ENCODE peak calls at places on chromosomes 7 and 10, in five cellular contexts. X is GM10248; N is nucleus accumbens; V is natural killer cell treated with Interleukin-12 subunit alpha and Interleukin-12 subunit beta and Interleukin-15 and Interleukin-18, amount 100 ng/mL, for 72 hours; Y is AG10803. A is an unnamed sample.

GRCh38 chr7:50349963-50350944 is 45.7 kb downstream of the IKZF1 start:
- DNase-seq in X (peak), N (no peak), V (peak), Y (no peak), A (no peak)

GRCh38 chr7:4186513-4186780 is 495.6 kb upstream of the FOXK1 start:
- DNase-seq in X (no peak), N (no peak), V (no peak), Y (no peak), A (no peak)

GRCh38 chr7:139023076-139023475 is 12.8 kb downstream of the ZC3HAV1L start:
- DNase-seq in X (no peak), N (no peak), V (no peak), Y (peak), A (no peak)

GRCh38 chr7:89002942-89003618 is 207.5 kb upstream of the TEX47 start:
- DNase-seq in X (peak), N (no peak), V (no peak), Y (no peak), A (no peak)

GRCh38 chr10:107614939-107615665 is 450.6 kb upstream of the SORCS1 start:
- DNase-seq in X (no peak), N (no peak), V (no peak), Y (peak), A (no peak)

GRCh38 chr7:46559194-46559576 is 638.1 kb upstream of the IGFBP3 start:
- DNase-seq in X (no peak), N (no peak), V (no peak), Y (peak), A (peak)

GRCh38 chr7:77904252-77904651 is 105.7 kb downstream of the PHTF2 start:
- DNase-seq in X (no peak), N (no peak), V (no peak), Y (peak), A (no peak)

GRCh38 chr7:74015670-74016069 is 12.3 kb upstream of the ELN start:
- DNase-seq in X (no peak), N (no peak), V (no peak), Y (no peak), A (no peak)

GRCh38 chr10:122127943-122128342 is 139.0 kb downstream of the TACC2 start:
- DNase-seq in X (no peak), N (no peak), V (no peak), Y (no peak), A (peak)

GRCh38 chr7:130273081-130273699 is 6.5 kb downstream of the CPA2 start:
- DNase-seq in X (no peak), N (peak), V (no peak), Y (peak), A (no peak)

GRCh38 chr7:51278797-51279196 is 37.8 kb downstream of the COBL start:
- DNase-seq in X (no peak), N (no peak), V (no peak), Y (no peak), A (no peak)

GRCh38 chr10:10956681-10957225 is 60.9 kb upstream of the CELF2 start:
- DNase-seq in X (no peak), N (no peak), V (no peak), Y (no peak), A (no peak)

GRCh38 chr10:1609038-1609411 is 128.3 kb downstream of the ADARB2 start:
- DNase-seq in X (no peak), N (no peak), V (no peak), Y (no peak), A (no peak)

GRCh38 chr10:121994429-121994881 is 5.5 kb downstream of the TACC2 start:
- DNase-seq in X (no peak), N (no peak), V (no peak), Y (no peak), A (no peak)

GRCh38 chr10:77267703-77268630 is 369.6 kb downstream of the KCNMA1 start:
- DNase-seq in X (no peak), N (no peak), V (no peak), Y (no peak), A (no peak)

GRCh38 chr7:15104411-15105092 is 202.0 kb upstream of the DGKB start:
- DNase-seq in X (no peak), N (no peak), V (no peak), Y (no peak), A (no peak)

GRCh38 chr7:116356333-116356965 is 143.1 kb upstream of the CAV2 start:
- DNase-seq in X (no peak), N (no peak), V (no peak), Y (no peak), A (no peak)